ENCODE peak calls at places on chromosome 13, in four cellular contexts. B is WTC11, Q is A549, C is K562. D is an unnamed sample.

GRCh38 chr13:38582133-38582532 is 104.7 kb upstream of the FREM2 start:
- DNase-seq in B (no peak), Q (peak), C (peak), D (peak)

GRCh38 chr13:65882810-65883209 is 1347.3 kb downstream of the PCDH9 start:
- DNase-seq in B (peak), Q (no peak), C (no peak), D (no peak)

GRCh38 chr13:45178349-45179142 is 22.3 kb downstream of the KCTD4 start:
- DNase-seq in B (no peak), Q (peak), C (no peak), D (peak)

GRCh38 chr13:104694397-104694796 is 1628.2 kb upstream of the SLC10A2 start:
- DNase-seq in B (no peak), Q (no peak), C (no peak), D (no peak)

GRCh38 chr13:36251528-36251927 is 37.2 kb upstream of the SOHLH2 start:
- DNase-seq in B (no peak), Q (no peak), C (no peak), D (no peak)

GRCh38 chr13:102877285-102877684 is 31.5 kb downstream of the ERCC5 start:
- DNase-seq in B (no peak), Q (no peak), C (no peak), D (peak)

GRCh38 chr13:39259371-39259770 is 221.1 kb downstream of the NHLRC3 start:
- DNase-seq in B (no peak), Q (no peak), C (no peak), D (no peak)

GRCh38 chr13:78409172-78409571 is 194.2 kb downstream of the POU4F1 start:
- DNase-seq in B (no peak), Q (no peak), C (no peak), D (no peak)

GRCh38 chr13:35255241-35255640 is 221.2 kb downstream of the MAB21L1 start:
- DNase-seq in B (no peak), Q (no peak), C (no peak), D (no peak)

GRCh38 chr13:34300559-34300958 is 482.6 kb downstream of the RFC3 start:
- DNase-seq in B (no peak), Q (peak), C (no peak), D (peak)

GRCh38 chr13:30743319-30744055 is 8.1 kb downstream of the ALOX5AP start:
- DNase-seq in B (no peak), Q (peak), C (no peak), D (peak)

GRCh38 chr13:28640861-28641599 is 17.9 kb upstream of the POMP start:
- DNase-seq in B (no peak), Q (no peak), C (no peak), D (no peak)

GRCh38 chr13:66358564-66358963 is 871.6 kb downstream of the PCDH9 start:
- DNase-seq in B (no peak), Q (no peak), C (no peak), D (no peak)

GRCh38 chr13:30819136-30819875 is 84.0 kb downstream of the ALOX5AP start:
- DNase-seq in B (no peak), Q (no peak), C (no peak), D (peak)

GRCh38 chr13:30968734-30969335 is 36.4 kb downstream of the TEX26 start:
- DNase-seq in B (no peak), Q (no peak), C (no peak), D (no peak)

GRCh38 chr13:21316376-21316775 is 139.9 kb downstream of the MRPL57 start:
- DNase-seq in B (no peak), Q (no peak), C (no peak), D (no peak)

GRCh38 chr13:30713133-30713532 is 22.2 kb upstream of the ALOX5AP start:
- DNase-seq in B (no peak), Q (peak), C (no peak), D (no peak)

GRCh38 chr13:89966524-89966923 is 1381.0 kb upstream of the MIR17HG start:
- DNase-seq in B (no peak), Q (no peak), C (no peak), D (no peak)

GRCh38 chr13:102401755-102402154 is at the start of gene FGF14:
- DNase-seq in B (no peak), Q (no peak), C (no peak), D (no peak)

GRCh38 chr13:31380728-31381127 is 181.0 kb downstream of the B3GLCT start:
- DNase-seq in B (no peak), Q (no peak), C (no peak), D (no peak)

GRCh38 chr13:44920013-44920412 is 69.3 kb downstream of the NUFIP1 start:
- DNase-seq in B (no peak), Q (no peak), C (no peak), D (no peak)

GRCh38 chr13:46160474-46161066 is 21.4 kb downstream of the LCP1 start:
- DNase-seq in B (no peak), Q (peak), C (peak), D (peak)

GRCh38 chr13:66660013-66660804 is 569.9 kb downstream of the PCDH9 start:
- DNase-seq in B (no peak), Q (peak), C (no peak), D (no peak)

GRCh38 chr13:51336746-51337145 is 2.7 kb upstream of the SERPINE3 start:
- DNase-seq in B (no peak), Q (no peak), C (no peak), D (no peak)
- TF ChIP-seq HMGXB4 in B (no peak), Q (no peak), C (no peak), D (no peak)

GRCh38 chr13:84933797-84934196 is 865.4 kb downstream of the SLITRK6 start:
- DNase-seq in B (no peak), Q (no peak), C (no peak), D (no peak)
- TF ChIP-seq HMGXB4 in B (no peak), Q (no peak), C (no peak), D (no peak)

DNA sequence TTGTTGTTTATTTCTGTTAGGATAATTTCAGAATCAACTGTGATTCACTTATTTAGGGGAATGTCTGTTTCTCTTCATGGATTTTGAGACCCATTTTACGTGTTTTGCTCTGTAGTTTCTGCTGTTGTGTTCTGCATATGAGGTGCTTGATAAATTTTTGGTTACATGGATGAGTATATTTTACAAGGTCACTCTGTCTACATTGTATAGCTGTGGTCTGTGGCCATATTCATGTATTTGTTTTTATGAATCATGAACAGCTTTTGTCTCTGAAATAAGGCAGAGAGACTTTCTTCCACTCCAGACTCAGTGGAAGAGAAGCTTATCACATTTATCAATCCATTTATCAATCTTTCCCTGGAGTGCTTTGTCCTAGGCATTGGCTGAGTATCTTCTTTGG is 56.6 kb downstream of the PDS5B start:
- DNase-seq in B (no peak), Q (no peak), C (no peak), D (no peak)
- TF ChIP-seq HMGXB4 in B (no peak), Q (no peak), C (no peak), D (no peak)

DNA sequence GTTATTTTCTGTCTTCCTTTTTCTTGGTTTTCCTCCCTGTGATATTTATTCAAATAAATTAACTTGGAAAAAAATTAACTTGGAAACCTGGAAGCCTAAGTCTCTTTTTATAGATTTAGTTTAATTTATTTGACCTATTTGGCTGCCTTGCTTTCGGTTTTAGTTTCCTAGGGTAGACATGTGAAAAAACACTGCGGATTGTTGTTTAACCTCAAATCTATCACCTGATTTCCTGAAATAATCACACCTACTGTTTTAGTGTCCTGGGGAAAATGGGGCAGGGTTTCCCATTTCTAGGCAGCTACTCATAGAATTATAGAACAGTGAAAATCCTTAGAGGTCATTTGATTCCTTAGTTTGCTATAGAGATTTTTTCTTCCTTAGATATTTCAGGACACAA is 412.4 kb downstream of the PCDH17 start:
- DNase-seq in B (no peak), Q (no peak), C (no peak), D (no peak)
- TF ChIP-seq HMGXB4 in B (no peak), Q (no peak), C (no peak), D (no peak)

GRCh38 chr13:97134364-97135095 is 87.6 kb upstream of the MBNL2 start:
- DNase-seq in B (no peak), Q (no peak), C (no peak), D (no peak)
- TF ChIP-seq HMGXB4 in B (no peak), Q (no peak), C (no peak), D (no peak)

GRCh38 chr13:99671746-99672145 is 170.5 kb downstream of the TM9SF2 start:
- DNase-seq in B (no peak), Q (no peak), C (no peak), D (no peak)

GRCh38 chr13:99681695-99682094 is 180.4 kb downstream of the TM9SF2 start:
- DNase-seq in B (peak), Q (no peak), C (no peak), D (no peak)

GRCh38 chr13:99677388-99677951 is 176.2 kb downstream of the TM9SF2 start:
- DNase-seq in B (no peak), Q (no peak), C (no peak), D (no peak)
- TF ChIP-seq HMGXB4 in B (no peak), Q (no peak), C (no peak), D (no peak)

DNA sequence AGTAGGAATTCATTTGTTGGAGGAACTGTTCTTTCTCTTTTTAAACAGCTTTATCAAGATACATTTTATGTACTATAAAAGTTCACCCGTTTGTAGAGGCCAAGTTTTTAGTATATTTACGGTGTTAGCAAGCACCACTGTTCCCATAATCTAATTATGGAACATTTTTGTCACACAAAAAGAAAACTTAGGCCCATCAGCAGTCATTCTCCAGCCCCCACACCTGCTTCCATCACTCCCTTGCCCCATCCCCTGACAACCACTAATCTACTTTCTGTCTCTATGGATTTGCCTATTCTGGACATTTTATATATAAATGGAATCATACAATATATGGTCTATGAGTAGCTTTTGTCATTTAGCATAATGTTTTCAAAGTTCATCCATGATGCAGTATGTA is 465.0 kb downstream of the DCT start:
- DNase-seq in B (no peak), Q (no peak), C (no peak), D (no peak)
- TF ChIP-seq HMGXB4 in B (no peak), Q (no peak), C (no peak), D (no peak)

GRCh38 chr13:101390461-101390860 is 25.8 kb downstream of the NALCN start:
- DNase-seq in B (no peak), Q (no peak), C (no peak), D (no peak)
- TF ChIP-seq HMGXB4 in B (no peak), Q (no peak), C (no peak), D (no peak)

GRCh38 chr13:114101325-114101821 is 31.1 kb downstream of the RASA3 start:
- DNase-seq in B (peak), Q (no peak), C (no peak), D (no peak)

GRCh38 chr13:114099191-114099590 is 33.2 kb downstream of the RASA3 start:
- DNase-seq in B (peak), Q (peak), C (peak), D (peak)

GRCh38 chr13:114101831-114102520 is 30.4 kb downstream of the RASA3 start:
- DNase-seq in B (no peak), Q (no peak), C (no peak), D (no peak)

GRCh38 chr13:114099918-114100445 is 32.4 kb downstream of the RASA3 start:
- DNase-seq in B (peak), Q (peak), C (no peak), D (peak)

GRCh38 chr13:114100446-114101320 is 31.7 kb downstream of the RASA3 start:
- DNase-seq in B (peak), Q (no peak), C (no peak), D (no peak)
- TF ChIP-seq HMGXB4 in B (no peak), Q (no peak), C (no peak), D (no peak)

D was measured in HepG2.